ENCODE peak calls at places on chromosomes 11 and 22, in eight cellular contexts. O is GM23338, T is H9, F is left lung, P is cardiac muscle cell, D is Calu3, I is AG04450, R is osteoblast. Z is an unnamed sample.

GRCh38 chr22:33083212-33083611 is 25.0 kb upstream of the SYN3 start:
- DNase-seq in D (no peak), F (no peak), T (no peak), R (no peak), P (no peak), O (peak), I (no peak), Z (no peak)

GRCh38 chr11:107716884-107717532 is 5.2 kb upstream of the SLN start:
- DNase-seq in D (no peak), T (no peak), O (no peak), F (no peak), I (no peak), R (no peak), P (no peak), Z (no peak)

GRCh38 chr22:42188808-42189447 is 58.3 kb upstream of the CYP2D6 start:
- DNase-seq in T (no peak), R (no peak), F (no peak), P (no peak), D (peak), I (no peak), O (no peak), Z (no peak)

GRCh38 chr11:64745219-64745522 is 1.2 kb upstream of the RASGRP2 start:
- DNase-seq in P (peak), F (peak), O (peak), I (no peak), T (no peak), R (peak), D (no peak), Z (peak)

GRCh38 chr11:35523351-35523768 is 2.1 kb downstream of the PAMR1 start:
- DNase-seq in P (no peak), R (no peak), I (no peak), F (no peak), T (no peak), D (no peak), O (no peak), Z (no peak)

GRCh38 chr22:17303840-17304779 is 65.2 kb upstream of the CECR2 start:
- DNase-seq in D (no peak), R (no peak), F (no peak), P (no peak), O (no peak), T (no peak), I (no peak), Z (no peak)

GRCh38 chr11:11400121-11400520 is 47.1 kb upstream of the CSNK2A3 start:
- DNase-seq in T (no peak), P (no peak), O (no peak), D (no peak), I (no peak), F (no peak), R (no peak), Z (no peak)

GRCh38 chr11:110173775-110174644 is 80.8 kb downstream of the ZC3H12C start:
- DNase-seq in F (no peak), D (peak), I (no peak), T (peak), P (peak), O (peak), R (peak), Z (peak)

GRCh38 chr11:907668-908067 is 2.9 kb downstream of the CHID1 start:
- DNase-seq in D (no peak), O (no peak), T (no peak), I (no peak), R (peak), F (no peak), P (no peak), Z (no peak)

GRCh38 chr11:68312117-68312779 is at the start of gene LRP5:
- DNase-seq in R (peak), D (peak), O (peak), P (peak), F (peak), I (no peak), T (no peak), Z (no peak)

GRCh38 chr22:23530106-23530505 is 50.0 kb downstream of the IGLL1 start:
- DNase-seq in T (peak), I (no peak), O (no peak), P (no peak), D (no peak), F (peak), R (peak), Z (no peak)

GRCh38 chr22:43828711-43829447 is 16.8 kb upstream of the EFCAB6 start:
- DNase-seq in D (no peak), T (peak), P (peak), R (peak), I (no peak), O (peak), F (no peak), Z (no peak)

GRCh38 chr11:94851864-94852581 is 83.9 kb downstream of the AMOTL1 start:
- DNase-seq in R (no peak), O (no peak), T (no peak), I (no peak), P (no peak), D (no peak), F (no peak), Z (no peak)

GRCh38 chr11:126474888-126475626 is 119.6 kb downstream of the ST3GAL4 start:
- DNase-seq in I (no peak), T (no peak), O (no peak), P (no peak), D (no peak), R (no peak), F (peak), Z (no peak)

GRCh38 chr22:45946805-45947600 is 30.0 kb downstream of the WNT7B start:
- DNase-seq in I (no peak), F (no peak), D (no peak), T (no peak), O (no peak), R (no peak), P (no peak), Z (no peak)

GRCh38 chr22:35719212-35719869 is 1.7 kb downstream of the APOL5 start:
- DNase-seq in F (no peak), P (no peak), T (no peak), I (no peak), D (no peak), O (peak), R (no peak), Z (no peak)
- TF ChIP-seq CTCF in F (no peak), P (no peak), T (peak), I (peak), D (peak), O (peak), R (no peak), Z (no peak)

DNA sequence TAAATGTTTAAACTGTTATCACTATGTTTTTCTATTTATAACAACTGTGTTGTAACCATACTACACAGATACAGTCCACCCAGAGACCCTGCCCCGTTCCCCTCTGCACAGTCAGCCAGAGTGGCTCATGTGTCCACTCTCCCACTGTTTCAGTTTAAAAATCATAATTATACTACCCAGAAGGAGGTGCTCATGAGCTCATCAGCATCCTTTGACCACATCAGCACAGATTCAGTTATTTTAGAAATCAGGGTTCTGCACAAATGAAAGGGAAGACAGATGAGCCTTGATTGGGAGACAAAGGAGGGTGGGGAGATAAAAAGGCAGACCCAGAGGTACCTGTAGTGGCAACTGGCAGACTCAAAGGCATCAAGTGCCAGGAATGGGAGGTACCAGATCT is 124.3 kb downstream of the RCN1 start:
- DNase-seq in O (no peak), R (no peak), T (no peak), P (no peak), D (no peak), I (no peak), F (no peak), Z (no peak)
- TF ChIP-seq CTCF in O (peak), R (no peak), T (peak), P (no peak), D (no peak), I (no peak), F (no peak), Z (no peak)

GRCh38 chr11:128468106-128468505 is 119.3 kb downstream of the ETS1 start:
- DNase-seq in F (no peak), P (no peak), O (no peak), T (no peak), D (no peak), R (no peak), I (no peak), Z (no peak)

GRCh38 chr11:128470081-128470480 is 117.3 kb downstream of the ETS1 start:
- DNase-seq in P (no peak), I (no peak), F (no peak), T (no peak), O (no peak), R (no peak), D (no peak), Z (no peak)

GRCh38 chr11:128471138-128471661 is 116.2 kb downstream of the ETS1 start:
- DNase-seq in T (no peak), I (no peak), F (no peak), R (no peak), D (no peak), P (no peak), O (no peak), Z (no peak)

GRCh38 chr11:128467610-128468041 is 119.7 kb downstream of the ETS1 start:
- DNase-seq in P (no peak), R (peak), O (no peak), D (peak), I (peak), T (no peak), F (no peak), Z (no peak)

GRCh38 chr11:128469220-128469619 is 118.1 kb downstream of the ETS1 start:
- DNase-seq in O (no peak), P (no peak), D (no peak), F (no peak), T (no peak), I (no peak), R (no peak), Z (no peak)
- TF ChIP-seq CTCF in O (no peak), P (no peak), D (no peak), F (no peak), T (no peak), I (no peak), R (no peak), Z (no peak)

GRCh38 chr11:10304495-10305261 is at the start of gene ADM:
- DNase-seq in I (peak), P (peak), D (peak), O (peak), F (peak), T (peak), R (peak), Z (peak)

GRCh38 chr11:10305262-10305963 is 540 bp downstream of the ADM start:
- DNase-seq in P (peak), T (peak), R (peak), D (peak), O (peak), I (no peak), F (peak), Z (no peak)

GRCh38 chr11:10307411-10308207 is 2.7 kb downstream of the ADM start:
- DNase-seq in T (peak), O (peak), F (peak), D (peak), P (peak), I (peak), R (peak), Z (peak)

GRCh38 chr11:10307022-10307410 is 2.1 kb downstream of the ADM start:
- DNase-seq in D (no peak), R (no peak), I (no peak), T (no peak), O (no peak), F (no peak), P (no peak), Z (no peak)

GRCh38 chr11:10305964-10306918 is 1.4 kb downstream of the ADM start:
- DNase-seq in P (peak), F (peak), D (peak), O (peak), R (no peak), T (peak), I (no peak), Z (no peak)
- TF ChIP-seq CTCF in P (no peak), F (no peak), D (no peak), O (no peak), R (no peak), T (no peak), I (no peak), Z (no peak)

Z was measured in natural killer cell.